ENCODE peak calls at places on chromosomes 11 and 22, in ten cellular contexts. Z is cardiac muscle cell; N is uterus; F is HCT116; J is breast epithelium; B is pancreas; P is fibroblast of lung; S is tibial nerve; I is effector memory CD4-positive, alpha-beta T cell; T is left ventricle myocardium inferior. Q is an unnamed sample. For H3K4me1, the result is how much of the 10 kb centered on the place peaks cover.

GRCh38 chr11:2121227-2122130 is 17.7 kb downstream of the IGF2 start:
- DNase-seq in Z (no peak), N (no peak), F (no peak), J (no peak), B (peak), P (no peak), S (no peak), I (no peak), T (no peak), Q (no peak)

GRCh38 chr11:107821199-107821926 is 37.2 kb downstream of the SLC35F2 start:
- DNase-seq in Z (no peak), N (no peak), F (no peak), J (no peak), B (no peak), P (peak), S (no peak), I (no peak), T (no peak), Q (no peak)

GRCh38 chr22:35116817-35117216 is 50.9 kb downstream of the ISX start:
- DNase-seq in Z (no peak), N (no peak), F (no peak), J (no peak), B (no peak), P (no peak), S (no peak), I (no peak), T (no peak), Q (no peak)

GRCh38 chr11:119336744-119337469 is 2.6 kb downstream of the RNF26 start:
- DNase-seq in Z (no peak), N (no peak), F (no peak), J (no peak), B (no peak), P (no peak), S (no peak), I (no peak), T (no peak), Q (no peak)

GRCh38 chr11:71301046-71301857 is 48.9 kb upstream of the SHANK2 start:
- DNase-seq in Z (no peak), N (no peak), F (no peak), J (peak), B (no peak), P (no peak), S (no peak), I (no peak), T (no peak), Q (no peak)

GRCh38 chr11:77127969-77128691 is at the start of gene MYO7A:
- DNase-seq in Z (peak), N (peak), F (no peak), J (no peak), B (peak), P (no peak), S (no peak), I (no peak), T (peak), Q (peak)

GRCh38 chr11:92380882-92381281 is 156.3 kb downstream of the FAT3 start:
- DNase-seq in Z (no peak), N (no peak), F (no peak), J (no peak), B (no peak), P (peak), S (no peak), I (no peak), T (no peak), Q (no peak)

GRCh38 chr11:19746081-19746480 is 33.4 kb downstream of the NAV2 start:
- DNase-seq in Z (no peak), N (no peak), F (no peak), J (no peak), B (no peak), P (no peak), S (no peak), I (no peak), T (no peak), Q (no peak)

GRCh38 chr11:2169001-2169370 is 2.6 kb downstream of the TH start:
- DNase-seq in Z (no peak), N (no peak), F (no peak), J (no peak), B (no peak), P (no peak), S (no peak), I (no peak), T (no peak), Q (no peak)

GRCh38 chr11:57249384-57250319 is 12.6 kb upstream of the APLNR start:
- DNase-seq in Z (peak), N (peak), F (peak), J (no peak), B (no peak), P (peak), S (peak), I (no peak), T (peak), Q (no peak)

GRCh38 chr11:1234054-1234720 is 11.3 kb downstream of the MUC5B start:
- DNase-seq in Z (no peak), N (no peak), F (no peak), J (no peak), B (peak), P (no peak), S (no peak), I (no peak), T (peak), Q (no peak)

GRCh38 chr11:128830836-128831780 is 36.0 kb downstream of the KCNJ1 start:
- DNase-seq in Z (peak), N (peak), F (peak), J (peak), B (peak), P (peak), S (peak), I (peak), T (peak), Q (peak)

GRCh38 chr11:8906629-8907028 is 4.4 kb upstream of the AKIP1 start:
- DNase-seq in Z (no peak), N (no peak), F (peak), J (no peak), B (no peak), P (peak), S (no peak), I (no peak), T (no peak), Q (no peak)

GRCh38 chr11:83681045-83681781 is 395.0 kb upstream of the CCDC90B start:
- DNase-seq in Z (no peak), N (no peak), F (no peak), J (no peak), B (no peak), P (no peak), S (no peak), I (no peak), T (no peak), Q (no peak)

GRCh38 chr11:128323381-128323780 is 264.0 kb downstream of the ETS1 start:
- DNase-seq in Z (peak), N (no peak), F (no peak), J (no peak), B (no peak), P (no peak), S (no peak), I (no peak), T (no peak), Q (no peak)

GRCh38 chr11:1074244-1075221 is at the start of gene MUC2:
- DNase-seq in Z (no peak), N (peak), F (no peak), J (peak), B (peak), P (no peak), S (peak), I (no peak), T (peak), Q (no peak)

GRCh38 chr22:32331918-32332725 is 25.5 kb upstream of the RFPL3 start:
- DNase-seq in Z (no peak), N (no peak), F (no peak), J (peak), B (no peak), P (no peak), S (no peak), I (no peak), T (no peak), Q (no peak)

GRCh38 chr22:31046591-31047226 is 34.4 kb upstream of the SMTN start:
- DNase-seq in Z (peak), N (peak), F (no peak), J (no peak), B (no peak), P (no peak), S (peak), I (no peak), T (peak), Q (no peak)

GRCh38 chr22:39514373-39514973 is 5.9 kb upstream of the ATF4 start:
- DNase-seq in Z (peak), N (peak), F (no peak), J (no peak), B (no peak), P (no peak), S (peak), I (no peak), T (peak), Q (no peak)

GRCh38 chr11:11555228-11555627 is 66.6 kb downstream of the GALNT18 start:
- DNase-seq in Z (peak), N (no peak), F (no peak), J (no peak), B (no peak), P (peak), S (no peak), I (no peak), T (peak), Q (no peak)

GRCh38 chr11:12963789-12964536 is 45.2 kb upstream of the RASSF10 start:
- DNase-seq in Z (peak), N (peak), F (peak), J (peak), B (peak), P (peak), S (peak), I (peak), T (peak), Q (peak)

GRCh38 chr22:29609139-29609538 is 5.7 kb downstream of the NF2 start:
- DNase-seq in Z (peak), N (no peak), F (no peak), J (no peak), B (no peak), P (no peak), S (no peak), I (no peak), T (no peak), Q (no peak)

GRCh38 chr11:82676483-82677094 is 57.1 kb downstream of the FAM181B start:
- DNase-seq in Z (no peak), N (no peak), F (no peak), J (no peak), B (no peak), P (no peak), S (no peak), I (no peak), T (no peak), Q (no peak)

GRCh38 chr11:95776859-95777258 is 12.7 kb downstream of the FAM76B start:
- DNase-seq in Z (no peak), N (no peak), F (no peak), J (no peak), B (no peak), P (no peak), S (no peak), I (no peak), T (no peak), Q (no peak)

GRCh38 chr22:17882162-17882561 is 107.9 kb upstream of the BID start:
- DNase-seq in Z (no peak), N (no peak), F (no peak), J (no peak), B (no peak), P (no peak), S (no peak), I (no peak), T (no peak), Q (no peak)

GRCh38 chr22:38416621-38417251 is 38.3 kb downstream of the KCNJ4 start:
- DNase-seq in Z (no peak), N (no peak), F (no peak), J (peak), B (peak), P (no peak), S (no peak), I (no peak), T (no peak), Q (no peak)

GRCh38 chr11:35721576-35722341 is 59.2 kb downstream of the TRIM44 start:
- DNase-seq in Z (no peak), N (no peak), F (no peak), J (no peak), B (no peak), P (no peak), S (no peak), I (no peak), T (no peak), Q (no peak)

GRCh38 chr11:35223429-35223828 is 84.5 kb downstream of the CD44 start:
- DNase-seq in Z (peak), N (peak), F (no peak), J (no peak), B (no peak), P (peak), S (no peak), I (no peak), T (no peak), Q (no peak)

GRCh38 chr22:47773635-47774034 is 1011.2 kb downstream of the TBC1D22A start:
- DNase-seq in Z (no peak), N (no peak), F (no peak), J (no peak), B (no peak), P (no peak), S (no peak), I (no peak), T (no peak), Q (no peak)

GRCh38 chr11:117684731-117685130 is 112.3 kb downstream of the DSCAML1 start:
- DNase-seq in Z (no peak), N (no peak), F (no peak), J (no peak), B (no peak), P (no peak), S (no peak), I (no peak), T (no peak), Q (no peak)

GRCh38 chr11:113474362-113475159 is 637 bp downstream of the DRD2 start:
- DNase-seq in Z (peak), N (peak), F (no peak), J (peak), B (peak), P (peak), S (peak), I (no peak), T (peak), Q (peak)

GRCh38 chr11:122673706-122674105 is 18.2 kb downstream of the UBASH3B start:
- DNase-seq in Z (no peak), N (no peak), F (no peak), J (no peak), B (no peak), P (peak), S (no peak), I (no peak), T (no peak), Q (no peak)

GRCh38 chr11:10500757-10501684 is 40.0 kb downstream of the RNF141 start:
- DNase-seq in Z (no peak), N (no peak), F (no peak), J (no peak), B (peak), P (no peak), S (no peak), I (no peak), T (no peak), Q (no peak)

GRCh38 chr11:97860237-97860636 is 1160.5 kb upstream of the CNTN5 start:
- DNase-seq in Z (no peak), N (no peak), F (no peak), J (no peak), B (no peak), P (peak), S (no peak), I (no peak), T (no peak), Q (no peak)

GRCh38 chr22:45376703-45377102 is 36.7 kb downstream of the SMC1B start:
- DNase-seq in Z (no peak), N (peak), F (no peak), J (no peak), B (no peak), P (no peak), S (no peak), I (no peak), T (no peak), Q (no peak)

GRCh38 chr11:59800390-59801037 is 10.1 kb downstream of the MRPL16 start:
- DNase-seq in Z (no peak), N (no peak), F (no peak), J (no peak), B (no peak), P (no peak), S (no peak), I (no peak), T (no peak), Q (no peak)

DNA sequence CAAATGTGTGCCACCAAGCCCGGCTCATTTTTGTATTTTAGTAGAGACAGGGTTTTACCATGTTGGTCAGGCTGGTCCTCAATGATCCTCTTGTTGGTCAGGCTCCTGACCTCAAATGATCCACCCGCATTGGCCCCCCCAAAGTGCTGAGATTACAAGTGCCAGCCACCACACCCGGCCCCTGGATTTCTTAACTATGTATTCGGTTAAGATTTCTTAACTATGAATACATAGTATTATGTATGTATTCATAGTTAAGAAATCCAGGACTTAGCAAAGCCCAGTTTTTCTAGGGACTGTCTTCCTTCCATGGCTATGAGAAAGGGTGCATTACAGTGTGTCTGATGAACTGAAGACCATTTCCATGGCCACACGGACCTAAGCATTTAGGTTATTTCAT is 1.7 kb downstream of the C11orf91 start:
- DNase-seq in Z (no peak), N (no peak), F (no peak), J (no peak), B (no peak), P (no peak), S (no peak), I (no peak), T (no peak), Q (no peak)
- H3K4me1 ChIP-seq in Z (under half), N (under half), F (under half), J (under half), B (under half), P (under half), S (half or more), I (under half), T (half or more), Q (under half)

DNA sequence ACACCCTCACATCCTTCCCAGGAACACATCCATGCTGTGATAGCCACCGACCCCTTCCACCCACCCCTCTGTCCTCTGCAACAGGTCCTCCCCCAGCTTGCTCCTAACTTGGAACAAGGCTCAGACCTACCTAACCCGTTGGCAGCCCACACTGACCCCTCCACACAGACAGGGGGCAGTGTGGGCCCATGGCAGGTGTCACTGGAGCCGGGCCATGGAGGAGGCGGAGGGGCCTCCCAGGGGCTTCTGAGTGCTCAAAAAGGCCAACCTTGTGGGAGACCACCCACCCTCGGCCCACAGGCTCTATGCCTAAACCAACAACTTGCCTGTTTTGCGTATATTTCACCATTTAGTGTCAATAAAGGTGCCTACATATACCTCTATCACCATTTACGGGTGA is 57.0 kb downstream of the CERK start:
- DNase-seq in Z (no peak), N (no peak), F (no peak), J (no peak), B (peak), P (no peak), S (no peak), I (no peak), T (no peak), Q (no peak)
- H3K27ac ChIP-seq in Z (peak), N (no peak), F (no peak), J (no peak), B (no peak), P (no peak), S (no peak), I (no peak), T (no peak), Q (no peak)

GRCh38 chr22:22681221-22681739 is 36.9 kb downstream of the GGTLC2 start:
- DNase-seq in Z (no peak), N (no peak), F (no peak), J (no peak), B (no peak), P (peak), S (no peak), I (no peak), T (no peak), Q (no peak)
- H3K4me3 ChIP-seq in Z (no peak), N (no peak), F (no peak), J (no peak), B (no peak), P (no peak), S (no peak), I (no peak), T (no peak), Q (no peak)

DNA sequence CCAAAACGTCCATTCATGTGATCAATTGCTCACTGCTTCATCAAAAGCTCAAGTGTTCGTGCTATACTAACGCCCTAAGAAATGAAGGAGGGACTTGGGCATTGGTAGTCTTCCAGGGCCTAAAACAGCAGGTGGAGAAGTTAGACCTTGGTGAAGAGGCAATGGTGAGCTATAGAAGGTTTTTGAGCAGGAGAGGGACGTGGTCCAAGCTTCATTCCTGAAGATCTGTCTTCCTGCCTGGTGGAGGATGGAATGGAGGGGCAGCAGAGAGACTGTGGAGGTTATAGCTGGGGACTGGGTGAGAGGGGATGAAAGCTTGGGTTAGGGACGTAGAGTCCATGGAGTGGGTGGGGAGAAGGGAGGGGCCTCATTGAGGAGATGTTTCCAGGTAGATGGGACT is 97.7 kb downstream of the TP53I11 start:
- DNase-seq in Z (no peak), N (no peak), F (no peak), J (no peak), B (no peak), P (no peak), S (no peak), I (no peak), T (no peak), Q (no peak)
- H3K4me1 ChIP-seq in Z (under half), N (under half), F (under half), J (under half), B (under half), P (under half), S (under half), I (under half), T (half or more), Q (under half)

DNA sequence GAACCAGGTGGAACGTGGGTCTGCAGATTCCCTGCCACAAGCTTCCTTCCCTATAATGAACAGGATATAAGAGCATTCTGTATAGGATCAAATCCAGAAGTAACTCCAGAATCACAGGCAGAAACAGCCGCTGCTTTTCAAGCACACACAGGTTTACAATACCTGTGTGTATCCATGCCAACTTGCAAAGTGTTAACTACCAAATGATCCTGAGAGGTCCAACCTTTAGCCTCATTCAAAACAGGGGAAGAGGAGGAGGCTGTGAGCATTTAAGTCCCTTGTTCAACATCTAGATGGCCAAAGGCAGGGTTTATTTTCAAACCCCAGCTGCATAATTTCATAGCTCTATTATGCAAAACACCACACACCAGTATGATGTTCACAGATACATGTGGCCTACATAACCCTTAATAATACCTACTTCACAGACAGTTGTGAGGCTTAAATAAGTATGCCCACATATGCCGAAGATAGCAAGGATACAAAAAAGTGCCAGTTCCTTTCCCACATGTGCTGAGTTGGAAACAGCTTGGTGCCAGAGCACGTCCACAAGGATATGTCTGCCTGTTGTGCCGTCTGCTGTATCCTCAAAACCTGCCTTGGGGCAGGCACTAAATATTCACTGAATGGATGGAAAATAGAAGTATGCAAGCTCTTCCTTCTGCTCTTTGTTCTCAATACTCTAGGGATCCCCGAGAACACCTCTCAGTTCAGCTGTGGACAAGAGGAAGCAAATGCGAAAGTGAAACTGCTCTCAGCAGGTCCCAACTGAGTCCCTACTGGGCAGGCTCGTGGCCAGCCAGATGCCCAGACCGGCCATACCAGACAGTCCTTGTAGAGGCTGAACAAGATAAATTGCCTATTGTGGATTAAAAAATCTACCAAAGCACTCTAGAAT is 66.8 kb downstream of the LARGE1 start:
- DNase-seq in Z (peak), N (peak), F (no peak), J (peak), B (peak), P (peak), S (peak), I (no peak), T (peak), Q (no peak)
- H3K27ac ChIP-seq in Z (no peak), N (peak), F (no peak), J (peak), B (peak), P (peak), S (peak), I (no peak), T (peak), Q (no peak)